ENCODE peak calls at places on chromosomes 3 and 15, in nine cellular contexts. One of them, this sample, is unnamed.

GRCh38 chr3:190864002-190864401 is 1.5 kb upstream of the GMNC start:
- DNase-seq in neuronal stem cell: no peak
- DNase-seq in Panc1: no peak
- DNase-seq in SW 1271: no peak
- DNase-seq in epithelial cell of proximal tubule: no peak
- DNase-seq in upper lobe of left lung: no peak
- DNase-seq in tibial nerve: no peak
- DNase-seq in GM06990: no peak
- DNase-seq in endothelial cell: no peak
- DNase-seq in this sample: no peak

GRCh38 chr3:191774485-191774884 is 313.5 kb downstream of the PYDC2 start:
- DNase-seq in GM06990: no peak
- DNase-seq in endothelial cell: no peak
- DNase-seq in Panc1: no peak
- DNase-seq in SW 1271: peak
- DNase-seq in tibial nerve: no peak
- DNase-seq in upper lobe of left lung: no peak
- DNase-seq in epithelial cell of proximal tubule: peak
- DNase-seq in neuronal stem cell: no peak
- DNase-seq in this sample: no peak

GRCh38 chr3:97687734-97688133 is 76.8 kb upstream of the ARL6 start:
- DNase-seq in SW 1271: no peak
- DNase-seq in upper lobe of left lung: no peak
- DNase-seq in GM06990: no peak
- DNase-seq in neuronal stem cell: no peak
- DNase-seq in tibial nerve: no peak
- DNase-seq in Panc1: no peak
- DNase-seq in endothelial cell: no peak
- DNase-seq in epithelial cell of proximal tubule: peak
- DNase-seq in this sample: no peak

GRCh38 chr15:69991493-69991892 is 106.2 kb downstream of the TLE3 start:
- DNase-seq in GM06990: no peak
- DNase-seq in epithelial cell of proximal tubule: no peak
- DNase-seq in tibial nerve: no peak
- DNase-seq in endothelial cell: no peak
- DNase-seq in neuronal stem cell: no peak
- DNase-seq in upper lobe of left lung: no peak
- DNase-seq in SW 1271: no peak
- DNase-seq in Panc1: no peak
- DNase-seq in this sample: no peak

GRCh38 chr3:45693941-45694521 is 4.8 kb downstream of the SACM1L start:
- DNase-seq in upper lobe of left lung: no peak
- DNase-seq in endothelial cell: no peak
- DNase-seq in GM06990: no peak
- DNase-seq in tibial nerve: no peak
- DNase-seq in Panc1: no peak
- DNase-seq in epithelial cell of proximal tubule: no peak
- DNase-seq in SW 1271: no peak
- DNase-seq in neuronal stem cell: no peak
- DNase-seq in this sample: peak

GRCh38 chr3:159559771-159560170 is 428.9 kb upstream of the IL12A start:
- DNase-seq in epithelial cell of proximal tubule: no peak
- DNase-seq in GM06990: no peak
- DNase-seq in neuronal stem cell: no peak
- DNase-seq in Panc1: no peak
- DNase-seq in SW 1271: no peak
- DNase-seq in upper lobe of left lung: no peak
- DNase-seq in tibial nerve: no peak
- DNase-seq in endothelial cell: no peak
- DNase-seq in this sample: no peak

GRCh38 chr3:185328324-185329004 is 34.5 kb upstream of the MAP3K13 start:
- DNase-seq in tibial nerve: no peak
- DNase-seq in endothelial cell: peak
- DNase-seq in neuronal stem cell: no peak
- DNase-seq in Panc1: no peak
- DNase-seq in upper lobe of left lung: peak
- DNase-seq in epithelial cell of proximal tubule: peak
- DNase-seq in GM06990: no peak
- DNase-seq in SW 1271: no peak
- DNase-seq in this sample: no peak

GRCh38 chr3:31193429-31193828 is 299.0 kb upstream of the GADL1 start:
- DNase-seq in tibial nerve: no peak
- DNase-seq in Panc1: no peak
- DNase-seq in endothelial cell: no peak
- DNase-seq in neuronal stem cell: no peak
- DNase-seq in upper lobe of left lung: no peak
- DNase-seq in GM06990: no peak
- DNase-seq in SW 1271: no peak
- DNase-seq in epithelial cell of proximal tubule: no peak
- DNase-seq in this sample: no peak

GRCh38 chr3:178223876-178224275 is 312.4 kb upstream of the KCNMB2 start:
- DNase-seq in endothelial cell: no peak
- DNase-seq in neuronal stem cell: no peak
- DNase-seq in SW 1271: no peak
- DNase-seq in GM06990: no peak
- DNase-seq in upper lobe of left lung: no peak
- DNase-seq in tibial nerve: no peak
- DNase-seq in epithelial cell of proximal tubule: no peak
- DNase-seq in Panc1: no peak
- DNase-seq in this sample: no peak

GRCh38 chr15:71508081-71508682 is 302.2 kb upstream of the NR2E3 start:
- DNase-seq in tibial nerve: no peak
- DNase-seq in GM06990: peak
- DNase-seq in SW 1271: no peak
- DNase-seq in endothelial cell: no peak
- DNase-seq in epithelial cell of proximal tubule: no peak
- DNase-seq in Panc1: no peak
- DNase-seq in neuronal stem cell: no peak
- DNase-seq in upper lobe of left lung: no peak
- DNase-seq in this sample: peak

GRCh38 chr3:62805578-62805977 is 69.6 kb downstream of the CADPS start:
- DNase-seq in neuronal stem cell: peak
- DNase-seq in tibial nerve: no peak
- DNase-seq in epithelial cell of proximal tubule: no peak
- DNase-seq in SW 1271: no peak
- DNase-seq in endothelial cell: no peak
- DNase-seq in upper lobe of left lung: no peak
- DNase-seq in GM06990: no peak
- DNase-seq in Panc1: no peak
- DNase-seq in this sample: no peak